ENCODE peak calls at places on chromosome 17, in nine cellular contexts. L, I, T, N, E, B, C, J and V are unnamed samples.
A peak's percentile ranks its signal among the peaks of the same experiment; 100 is the strongest.

GRCh38 chr17:62075308-62075815 is 10.3 kb upstream of the MED13 start:
- DNase-seq in L (no peak), I (no peak), T (no peak), N (peak; percentile 23), E (peak; percentile 57), B (no peak), C (no peak), J (no peak), V (no peak)

GRCh38 chr17:10205549-10206185 is 7.3 kb upstream of the GAS7 start:
- DNase-seq in L (no peak), I (no peak), T (no peak), N (no peak), E (no peak), B (no peak), C (no peak), J (no peak), V (no peak)

GRCh38 chr17:35889241-35889640 is 9.1 kb upstream of the CCL5 start:
- DNase-seq in L (no peak), I (no peak), T (no peak), N (no peak), E (no peak), B (no peak), C (no peak), J (no peak), V (no peak)

GRCh38 chr17:61389670-61390478 is 9.8 kb upstream of the TBX2 start:
- DNase-seq in L (no peak), I (peak; percentile 72), T (no peak), N (peak; percentile 59), E (peak; percentile 25), B (no peak), C (peak; percentile 75), J (peak; percentile 67), V (no peak)

GRCh38 chr17:29347831-29348281 is 42.3 kb upstream of the TAOK1 start:
- DNase-seq in L (peak; percentile 62), I (no peak), T (no peak), N (peak; percentile 79), E (peak; percentile 85), B (no peak), C (peak; percentile 48), J (no peak), V (no peak)

GRCh38 chr17:34858941-34859562 is 102.2 kb downstream of the CCT6B start:
- DNase-seq in L (no peak), I (no peak), T (peak; percentile 76), N (peak; percentile 23), E (peak; percentile 72), B (no peak), C (no peak), J (no peak), V (no peak)

GRCh38 chr17:74868251-74868907 is 4.4 kb downstream of the FDXR start:
- DNase-seq in L (no peak), I (no peak), T (no peak), N (no peak), E (no peak), B (no peak), C (no peak), J (no peak), V (no peak)

GRCh38 chr17:67970783-67971182 is 25.5 kb downstream of the C17orf58 start:
- DNase-seq in L (no peak), I (no peak), T (no peak), N (no peak), E (no peak), B (no peak), C (no peak), J (no peak), V (peak; percentile 26)

GRCh38 chr17:55642741-55643140 is 79.9 kb downstream of the TMEM100 start:
- DNase-seq in L (no peak), I (no peak), T (no peak), N (no peak), E (peak; percentile 44), B (no peak), C (no peak), J (no peak), V (no peak)

GRCh38 chr17:50447870-50448573 is 20.7 kb downstream of the CHAD start:
- DNase-seq in L (no peak), I (no peak), T (no peak), N (no peak), E (no peak), B (no peak), C (no peak), J (no peak), V (no peak)

GRCh38 chr17:1188812-1189211 is 9.0 kb upstream of the ABR start:
- DNase-seq in L (peak; percentile 16), I (peak; percentile 88), T (no peak), N (peak; percentile 87), E (peak; percentile 61), B (no peak), C (peak; percentile 90), J (peak; percentile 92), V (peak; percentile 83)

GRCh38 chr17:4186244-4186920 is 43.4 kb downstream of the CYB5D2 start:
- DNase-seq in L (no peak), I (no peak), T (no peak), N (no peak), E (no peak), B (no peak), C (peak; percentile 83), J (no peak), V (no peak)

GRCh38 chr17:979539-980405 is at the start of gene NXN:
- DNase-seq in L (peak; percentile 70), I (peak; percentile 64), T (peak; percentile 70), N (peak; percentile 92), E (peak; percentile 55), B (peak; percentile 86), C (peak; percentile 97), J (peak; percentile 93), V (peak; percentile 90)